ENCODE peak calls at places on chromosomes 1 and 21, in four cellular contexts. Z is heart left ventricle; X is lower lobe of right lung; P is CD4-positive, alpha-beta T cell. R is an unnamed sample.

GRCh38 chr1:198156745-198157240 is at the start of gene NEK7:
- DNase-seq in P (peak), X (peak), Z (peak), R (no peak)

GRCh38 chr1:86852289-86852688 is 61.6 kb downstream of the SELENOF start:
- DNase-seq in Z (no peak), P (no peak), X (no peak), R (no peak)

GRCh38 chr1:35202048-35202719 is 9.2 kb upstream of the SFPQ start:
- DNase-seq in Z (peak), X (no peak), P (peak), R (peak)

GRCh38 chr1:2777428-2778219 is 23.9 kb downstream of the TTC34 start:
- DNase-seq in Z (no peak), P (no peak), X (no peak), R (no peak)

GRCh38 chr1:61247051-61247854 is 164.9 kb downstream of the NFIA start:
- DNase-seq in Z (no peak), P (no peak), X (no peak), R (peak)

GRCh38 chr1:45752441-45753052 is 2.1 kb upstream of the IPP start:
- DNase-seq in Z (no peak), P (no peak), X (no peak), R (no peak)

GRCh38 chr1:167548059-167548932 is 5.3 kb downstream of the CREG1 start:
- DNase-seq in Z (no peak), P (no peak), X (no peak), R (no peak)

GRCh38 chr1:170685166-170685565 is 21.2 kb downstream of the PRRX1 start:
- DNase-seq in Z (no peak), P (no peak), X (no peak), R (no peak)

GRCh38 chr1:114828251-114828650 is 26.4 kb upstream of the SYCP1 start:
- DNase-seq in P (no peak), Z (no peak), X (no peak), R (no peak)

GRCh38 chr1:15684468-15685283 is 556 bp downstream of the PLEKHM2 start:
- DNase-seq in P (peak), X (peak), Z (peak), R (no peak)

GRCh38 chr1:57307382-57307781 is 116.5 kb downstream of the DAB1 start:
- DNase-seq in X (no peak), P (peak), Z (peak), R (peak)

GRCh38 chr1:17229379-17229778 is 19.5 kb upstream of the PADI3 start:
- DNase-seq in P (no peak), X (no peak), Z (no peak), R (no peak)

GRCh38 chr1:229835226-229835625 is 209.2 kb downstream of the URB2 start:
- DNase-seq in Z (no peak), P (no peak), X (no peak), R (no peak)

GRCh38 chr1:240705584-240705983 is 93.6 kb upstream of the GREM2 start:
- DNase-seq in P (no peak), X (no peak), Z (no peak), R (no peak)

GRCh38 chr1:6348511-6349191 is 44.9 kb downstream of the ACOT7 start:
- DNase-seq in X (no peak), Z (no peak), P (peak), R (no peak)

GRCh38 chr1:230632273-230632873 is 9.9 kb upstream of the COG2 start:
- DNase-seq in X (no peak), P (no peak), Z (no peak), R (no peak)

GRCh38 chr1:39751595-39751994 is 12.9 kb downstream of the PPIE start:
- DNase-seq in Z (no peak), X (no peak), P (no peak), R (no peak)

GRCh38 chr1:225655509-225656258 is 2.8 kb upstream of the ENAH start:
- DNase-seq in P (no peak), X (no peak), Z (peak), R (no peak)

GRCh38 chr1:209542585-209542984 is 40.9 kb upstream of the CAMK1G start:
- DNase-seq in Z (no peak), X (no peak), P (no peak), R (no peak)

GRCh38 chr1:84541679-84542078 is 32.6 kb downstream of the CTBS start:
- DNase-seq in Z (no peak), P (no peak), X (no peak), R (no peak)

GRCh38 chr1:46575778-46576177 is 24.3 kb upstream of the KNCN start:
- DNase-seq in X (no peak), Z (no peak), P (no peak), R (no peak)

GRCh38 chr21:35088235-35088865 is 39.2 kb upstream of the RUNX1 start:
- DNase-seq in X (no peak), Z (no peak), P (no peak), R (no peak)

GRCh38 chr1:231630558-231631205 is 4.1 kb downstream of the DISC1 start:
- DNase-seq in X (no peak), Z (no peak), P (no peak), R (no peak)

GRCh38 chr1:165734906-165735305 is 33.8 kb downstream of the TMCO1 start:
- DNase-seq in Z (no peak), X (no peak), P (no peak), R (no peak)

GRCh38 chr1:160954158-160955104 is at the start of gene ITLN2:
- DNase-seq in X (no peak), P (peak), Z (no peak), R (peak)

GRCh38 chr1:235918032-235918431 is 51.3 kb upstream of the LYST start:
- DNase-seq in P (no peak), Z (no peak), X (no peak), R (no peak)

GRCh38 chr1:57883145-57883699 is 459.4 kb upstream of the DAB1 start:
- DNase-seq in Z (no peak), X (no peak), P (no peak), R (no peak)

GRCh38 chr1:159056069-159056698 is 20.4 kb downstream of the AIM2 start:
- DNase-seq in P (no peak), X (no peak), Z (no peak), R (no peak)

GRCh38 chr1:218643281-218643680 is 298.1 kb downstream of the TGFB2 start:
- DNase-seq in Z (no peak), X (no peak), P (no peak), R (no peak)

GRCh38 chr21:25639167-25639921 is at the start of gene JAM2:
- DNase-seq in Z (peak), X (peak), P (peak), R (no peak)

GRCh38 chr1:18629659-18630510 is 761 bp upstream of the PAX7 start:
- DNase-seq in Z (no peak), P (no peak), X (no peak), R (no peak)

GRCh38 chr1:51341876-51342496 is 11.6 kb upstream of the TTC39A start:
- DNase-seq in P (no peak), X (no peak), Z (no peak), R (no peak)
- TF ChIP-seq CTCF in P (no peak), X (no peak), Z (no peak), R (peak)

GRCh38 chr1:204695692-204696091 is 10.2 kb upstream of the LRRN2 start:
- DNase-seq in Z (no peak), X (no peak), P (no peak), R (no peak)

GRCh38 chr1:204694145-204694544 is 8.6 kb upstream of the LRRN2 start:
- DNase-seq in X (no peak), Z (no peak), P (no peak), R (no peak)

GRCh38 chr1:204688776-204689175 is 3.2 kb upstream of the LRRN2 start:
- DNase-seq in P (no peak), Z (no peak), X (no peak), R (no peak)

GRCh38 chr1:204692852-204693356 is 7.4 kb upstream of the LRRN2 start:
- DNase-seq in X (no peak), P (no peak), Z (no peak), R (no peak)

DNA sequence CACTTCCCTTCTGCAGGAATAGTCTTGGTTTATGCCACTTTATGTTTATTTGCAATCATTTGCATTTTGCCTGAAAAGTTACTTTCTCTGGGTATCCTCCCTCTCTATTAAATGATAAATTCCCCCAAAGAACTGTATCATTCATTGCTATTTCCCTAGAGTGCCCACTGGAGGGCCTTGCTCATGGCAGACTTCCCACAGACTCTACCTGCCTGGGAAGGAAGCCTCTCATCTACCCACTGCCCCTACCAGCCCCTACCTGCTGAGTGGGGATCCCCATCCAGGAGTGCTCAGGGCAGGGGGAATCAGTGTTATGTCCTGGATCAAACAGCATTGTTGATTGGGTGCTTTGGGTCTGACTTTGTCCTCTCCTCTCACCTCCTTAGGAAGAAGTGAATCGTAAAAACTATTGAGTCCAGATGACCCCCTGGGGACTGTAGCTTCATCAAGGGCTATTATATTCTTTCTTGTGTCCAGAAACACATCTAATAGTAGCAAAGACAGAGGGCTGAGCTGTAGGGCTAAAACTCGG is 6.8 kb upstream of the LRRN2 start:
- DNase-seq in Z (no peak), P (no peak), X (no peak), R (no peak)
- TF ChIP-seq CTCF in Z (no peak), P (no peak), X (no peak), R (no peak)

GRCh38 chr1:162822391-162823200 is 32.1 kb downstream of the HSD17B7 start:
- DNase-seq in P (no peak), Z (peak), X (no peak), R (no peak)
- TF ChIP-seq CTCF in P (no peak), Z (no peak), X (no peak), R (no peak)

GRCh38 chr1:188778578-188778977 is 1699.1 kb downstream of the BRINP3 start:
- DNase-seq in P (no peak), Z (no peak), X (no peak), R (no peak)

DNA sequence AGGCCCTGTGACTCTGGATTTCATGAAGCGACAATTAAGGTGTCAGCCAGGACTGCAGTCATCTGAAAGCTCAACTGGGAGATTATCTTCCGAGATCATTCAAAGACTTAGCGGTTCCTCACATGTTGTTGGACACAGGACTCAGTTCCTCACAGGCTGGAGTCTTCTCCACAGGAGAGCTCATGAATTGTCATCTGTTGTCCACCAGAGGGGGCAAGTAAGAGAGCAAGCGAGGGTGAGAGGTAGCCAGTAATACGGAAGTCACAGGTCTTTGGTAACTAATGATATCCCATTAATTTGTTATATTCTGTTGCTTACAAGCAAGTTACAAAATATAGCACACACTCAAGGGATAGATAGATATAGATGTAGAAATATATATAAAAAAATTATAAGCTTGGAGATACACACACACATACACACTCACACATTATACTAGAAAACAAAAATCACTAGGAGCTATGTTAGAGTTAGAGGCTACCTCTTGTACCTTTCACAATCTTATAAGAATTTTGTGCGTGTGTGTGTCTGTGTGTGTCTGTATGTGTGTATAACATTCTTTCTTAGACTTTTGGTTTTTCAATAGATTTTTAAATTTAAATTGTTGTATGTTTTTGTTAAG is 1695.3 kb downstream of the BRINP3 start:
- DNase-seq in Z (no peak), X (no peak), P (no peak), R (no peak)
- TF ChIP-seq CTCF in Z (no peak), X (peak), P (no peak), R (peak)

GRCh38 chr1:21289700-21290545 is at the start of gene ECE1:
- DNase-seq in Z (peak), X (peak), P (peak), R (no peak)
- TF ChIP-seq CTCF in Z (no peak), X (no peak), P (no peak), R (no peak)

GRCh38 chr1:931380-932177 is 7.9 kb downstream of the SAMD11 start:
- DNase-seq in X (no peak), Z (no peak), P (no peak), R (no peak)
- TF ChIP-seq CTCF in X (no peak), Z (no peak), P (no peak), R (no peak)

GRCh38 chr1:12762766-12763165 is 10.8 kb upstream of the PRAMEF12 start:
- DNase-seq in X (no peak), Z (no peak), P (no peak), R (no peak)

GRCh38 chr1:12761781-12762180 is 11.8 kb upstream of the PRAMEF12 start:
- DNase-seq in Z (no peak), P (no peak), X (no peak), R (no peak)

GRCh38 chr1:12757836-12758235 is 11.8 kb downstream of the CFAP107 start:
- DNase-seq in Z (no peak), P (no peak), X (no peak), R (no peak)

GRCh38 chr1:12756756-12757433 is 10.9 kb downstream of the CFAP107 start:
- DNase-seq in Z (no peak), P (no peak), X (no peak), R (no peak)

DNA sequence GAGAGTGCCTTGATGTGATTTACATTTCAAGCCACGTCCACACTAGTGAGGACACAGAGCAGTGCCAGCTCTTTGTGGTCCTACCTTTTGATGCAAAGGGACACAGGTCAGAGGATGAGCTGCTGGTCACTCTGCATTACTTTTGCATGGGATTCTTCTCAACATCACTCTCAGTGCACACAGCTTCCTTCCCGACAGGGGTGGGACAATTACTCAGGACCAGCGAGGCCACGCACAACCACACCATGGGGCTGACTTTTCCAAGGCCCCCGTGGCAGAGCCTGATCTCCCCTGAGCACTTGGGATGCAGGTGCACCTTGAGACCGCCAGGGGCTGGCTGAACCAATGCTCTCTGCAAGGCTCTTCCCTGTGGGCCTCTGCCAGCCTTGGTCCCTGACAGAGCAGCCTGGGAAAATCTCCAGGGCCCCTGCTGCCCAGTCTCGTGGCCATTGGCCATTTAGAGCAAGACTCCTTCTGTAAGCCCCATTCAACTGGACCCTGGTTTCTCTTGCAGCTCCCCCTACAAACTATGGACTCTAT is 13.2 kb upstream of the PRAMEF12 start:
- DNase-seq in P (no peak), Z (no peak), X (no peak), R (no peak)
- TF ChIP-seq CTCF in P (no peak), Z (no peak), X (no peak), R (peak)

DNA sequence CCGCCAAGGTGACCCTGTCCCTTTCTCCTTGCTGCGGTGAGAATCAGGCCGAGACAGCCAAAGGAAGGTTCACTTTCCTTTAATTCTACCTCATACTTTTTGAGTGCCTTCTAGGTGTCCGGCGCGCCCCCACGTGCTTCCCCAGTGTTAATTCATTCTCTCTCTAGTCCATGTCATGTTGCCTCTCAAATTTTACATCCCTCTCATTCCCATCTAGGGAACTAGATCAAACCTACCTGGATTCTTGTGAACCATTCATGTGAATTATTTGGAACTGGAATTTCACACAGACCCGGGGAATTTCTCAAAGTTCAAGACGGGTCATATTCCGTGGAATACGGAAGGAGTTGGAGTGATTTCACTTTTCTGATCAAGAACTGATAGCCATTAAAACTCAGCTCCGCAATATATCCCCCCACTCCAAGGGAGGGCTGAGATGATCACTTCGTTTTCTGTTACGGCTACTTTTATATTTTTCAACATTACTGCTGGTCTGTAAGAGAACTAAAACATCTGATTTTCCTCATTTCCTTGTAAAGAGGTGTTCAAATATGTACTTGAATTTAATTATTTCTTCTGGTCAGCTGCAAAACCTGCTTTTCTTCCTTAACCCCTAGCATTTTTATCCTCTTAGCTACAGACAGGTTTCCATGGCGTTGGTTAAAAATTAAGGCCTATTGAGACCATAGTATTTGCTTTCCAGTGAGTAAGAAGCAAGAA is 1.0 kb upstream of the ENO1 start:
- DNase-seq in P (no peak), X (no peak), Z (no peak), R (no peak)
- TF ChIP-seq CTCF in P (peak), X (no peak), Z (no peak), R (peak)

R was measured in GM12864.